ENCODE peak calls at places on chromosome 5, in eight cellular contexts. W, L, B, K, F, R, Z and N are unnamed samples.

GRCh38 chr5:169667896-169668674 is 31.0 kb downstream of the DOCK2 start:
- DNase-seq in W (no peak), L (no peak), B (peak; percentile 53), K (peak; percentile 17), F (no peak), R (no peak), Z (no peak), N (no peak)

GRCh38 chr5:52886206-52886605 is 98.5 kb downstream of the ITGA1 start:
- DNase-seq in W (no peak), L (no peak), B (no peak), K (no peak), F (no peak), R (no peak), Z (no peak), N (no peak)

GRCh38 chr5:116733995-116734716 is 159.5 kb upstream of the SEMA6A start:
- DNase-seq in W (no peak), L (peak; percentile 23), B (no peak), K (no peak), F (no peak), R (no peak), Z (no peak), N (no peak)

GRCh38 chr5:43601454-43602260 is 1.3 kb upstream of the NNT start:
- DNase-seq in W (no peak), L (no peak), B (peak; percentile 66), K (peak; percentile 57), F (no peak), R (no peak), Z (no peak), N (peak; percentile 67)

GRCh38 chr5:55714339-55714738 is 2.2 kb upstream of the SLC38A9 start:
- DNase-seq in W (no peak), L (no peak), B (no peak), K (no peak), F (no peak), R (no peak), Z (no peak), N (no peak)

GRCh38 chr5:10699281-10699874 is 61.7 kb downstream of the DAP start:
- DNase-seq in W (no peak), L (no peak), B (no peak), K (peak; percentile 44), F (no peak), R (no peak), Z (no peak), N (no peak)

GRCh38 chr5:74954919-74955318 is 88.7 kb upstream of the FAM169A start:
- DNase-seq in W (no peak), L (no peak), B (peak; percentile 57), K (peak; percentile 82), F (no peak), R (no peak), Z (no peak), N (no peak)

GRCh38 chr5:118326496-118327045 is 661.8 kb downstream of the DTWD2 start:
- DNase-seq in W (no peak), L (no peak), B (peak; percentile 12), K (no peak), F (no peak), R (no peak), Z (no peak), N (no peak)

GRCh38 chr5:76025069-76025468 is 58.1 kb upstream of the SV2C start:
- DNase-seq in W (no peak), L (no peak), B (no peak), K (no peak), F (no peak), R (no peak), Z (no peak), N (no peak)

GRCh38 chr5:74517700-74518099 is 122.8 kb downstream of the ENC1 start:
- DNase-seq in W (no peak), L (no peak), B (peak; percentile 90), K (peak; percentile 86), F (no peak), R (no peak), Z (no peak), N (no peak)

GRCh38 chr5:43309122-43309521 is 4.1 kb downstream of the HMGCS1 start:
- DNase-seq in W (no peak), L (no peak), B (no peak), K (no peak), F (no peak), R (no peak), Z (no peak), N (no peak)

GRCh38 chr5:52468980-52469379 is 318.7 kb upstream of the ITGA1 start:
- DNase-seq in W (no peak), L (no peak), B (no peak), K (no peak), F (no peak), R (no peak), Z (no peak), N (no peak)

GRCh38 chr5:137273511-137273910 is 225.6 kb downstream of the SPOCK1 start:
- DNase-seq in W (no peak), L (no peak), B (peak; percentile 50), K (no peak), F (no peak), R (no peak), Z (no peak), N (no peak)

GRCh38 chr5:68134033-68134668 is 81.4 kb upstream of the PIK3R1 start:
- DNase-seq in W (no peak), L (no peak), B (no peak), K (peak; percentile 43), F (no peak), R (no peak), Z (no peak), N (no peak)

GRCh38 chr5:135741040-135741439 is 93.4 kb upstream of the SLC25A48 start:
- DNase-seq in W (no peak), L (no peak), B (no peak), K (no peak), F (no peak), R (no peak), Z (no peak), N (no peak)

GRCh38 chr5:14405267-14405666 is 176.3 kb upstream of the OTULINL start:
- DNase-seq in W (no peak), L (no peak), B (no peak), K (no peak), F (no peak), R (no peak), Z (no peak), N (no peak)

GRCh38 chr5:146137967-146138403 is 32.6 kb upstream of the PLAC8L1 start:
- DNase-seq in W (no peak), L (no peak), B (peak; percentile 72), K (peak; percentile 68), F (no peak), R (no peak), Z (no peak), N (no peak)

GRCh38 chr5:123937230-123937629 is 425.3 kb downstream of the CSNK1G3 start:
- DNase-seq in W (no peak), L (no peak), B (peak; percentile 88), K (peak; percentile 67), F (no peak), R (no peak), Z (no peak), N (no peak)

GRCh38 chr5:174045470-174046025 is at the start of gene NSG2:
- DNase-seq in W (peak; percentile 44), L (peak; percentile 79), B (peak; percentile 79), K (peak; percentile 75), F (no peak), R (peak; percentile 85), Z (peak; percentile 79), N (peak; percentile 64)

GRCh38 chr5:173187054-173187743 is 42.9 kb downstream of the BNIP1 start:
- DNase-seq in W (no peak), L (no peak), B (no peak), K (no peak), F (no peak), R (no peak), Z (no peak), N (no peak)

GRCh38 chr5:79475174-79475466 is 38.8 kb downstream of the HOMER1 start:
- DNase-seq in W (no peak), L (no peak), B (no peak), K (no peak), F (no peak), R (no peak), Z (no peak), N (no peak)

GRCh38 chr5:79474416-79475173 is 39.3 kb downstream of the HOMER1 start:
- DNase-seq in W (no peak), L (no peak), B (no peak), K (peak; percentile 24), F (no peak), R (no peak), Z (no peak), N (peak; percentile 13)

GRCh38 chr5:79471556-79471955 is 42.4 kb downstream of the HOMER1 start:
- DNase-seq in W (no peak), L (no peak), B (no peak), K (no peak), F (no peak), R (no peak), Z (no peak), N (no peak)
- TF ChIP-seq CTCF in W (no peak), L (no peak), B (no peak), K (no peak), F (no peak), R (no peak), Z (no peak), N (no peak)

GRCh38 chr5:16350816-16351215 is 114.8 kb downstream of the ZNF622 start:
- DNase-seq in W (no peak), L (no peak), B (no peak), K (no peak), F (no peak), R (no peak), Z (no peak), N (no peak)

GRCh38 chr5:16346380-16346779 is 119.2 kb downstream of the ZNF622 start:
- DNase-seq in W (no peak), L (no peak), B (no peak), K (no peak), F (no peak), R (no peak), Z (no peak), N (no peak)

GRCh38 chr5:16345454-16345853 is 120.1 kb downstream of the ZNF622 start:
- DNase-seq in W (no peak), L (no peak), B (peak; percentile 1), K (no peak), F (no peak), R (no peak), Z (no peak), N (no peak)
- TF ChIP-seq CTCF in W (no peak), L (peak; percentile 35), B (no peak), K (peak; percentile 10), F (no peak), R (no peak), Z (no peak), N (no peak)

GRCh38 chr5:17620627-17621026 is 10.4 kb downstream of the TAF11L12 start:
- DNase-seq in W (no peak), L (no peak), B (no peak), K (no peak), F (no peak), R (no peak), Z (no peak), N (no peak)
- TF ChIP-seq CTCF in W (no peak), L (no peak), B (no peak), K (no peak), F (no peak), R (no peak), Z (no peak), N (no peak)

DNA sequence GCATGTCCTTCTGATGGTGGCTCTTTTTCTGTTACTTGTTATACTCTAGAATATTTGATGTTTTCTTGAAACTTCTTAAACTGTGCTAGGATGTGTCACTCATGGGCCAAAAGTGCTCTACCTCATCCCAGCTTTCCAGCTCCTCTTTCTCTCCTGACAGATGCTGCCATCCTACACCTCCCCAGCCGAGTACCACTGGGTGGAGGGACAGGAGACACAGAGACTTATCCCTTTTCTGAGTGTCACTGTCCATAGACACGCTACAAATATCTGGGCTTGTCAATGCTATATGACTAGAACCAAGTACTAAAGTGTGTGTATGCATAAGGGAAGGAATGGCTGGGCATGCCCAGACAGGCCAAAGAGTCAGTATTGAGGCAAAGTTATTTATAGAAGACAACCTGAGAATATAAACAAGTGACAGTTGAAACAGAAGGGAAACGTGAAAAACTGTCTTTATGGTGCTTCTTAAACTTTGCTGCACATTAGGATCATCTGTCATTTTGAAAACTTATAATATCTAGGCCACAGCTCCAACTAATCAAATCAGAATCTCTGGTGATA is 188.0 kb downstream of the CARTPT start:
- DNase-seq in W (no peak), L (no peak), B (no peak), K (no peak), F (no peak), R (no peak), Z (no peak), N (no peak)
- TF ChIP-seq CTCF in W (no peak), L (no peak), B (no peak), K (no peak), F (no peak), R (no peak), Z (no peak), N (no peak)